ENCODE peak calls at places on chromosomes 16 and 17, in seven cellular contexts. N is transverse colon, L is psoas muscle, Z is spleen, V is Panc1, W is heart left ventricle, C is NT2/D1. G is an unnamed sample.
A peak's percentile ranks its signal among the peaks of the same experiment; 100 is the strongest.

GRCh38 chr17:28344011-28344410 is 8.4 kb downstream of the TNFAIP1 start:
- DNase-seq in N (no peak), L (no peak), Z (no peak), V (no peak), W (no peak), C (no peak), G (no peak)

GRCh38 chr16:24844101-24845030 is 1.4 kb upstream of the SLC5A11 start:
- DNase-seq in N (peak; percentile 36), L (no peak), Z (no peak), V (no peak), W (no peak), C (no peak), G (no peak)

GRCh38 chr17:32298298-32298697 is 32.7 kb downstream of the RHBDL3 start:
- DNase-seq in N (no peak), L (no peak), Z (no peak), V (no peak), W (no peak), C (no peak), G (no peak)

GRCh38 chr16:71723537-71724319 is 773 bp downstream of the PHLPP2 start:
- DNase-seq in N (peak; percentile 85), L (peak; percentile 75), Z (peak; percentile 94), V (no peak), W (peak; percentile 79), C (peak; percentile 46), G (peak; percentile 62)

GRCh38 chr17:58300336-58300735 is 19.6 kb upstream of the MPO start:
- DNase-seq in N (no peak), L (no peak), Z (no peak), V (no peak), W (no peak), C (no peak), G (peak; percentile 2)

GRCh38 chr16:87246269-87247065 is 70.7 kb downstream of the C16orf95 start:
- DNase-seq in N (no peak), L (no peak), Z (no peak), V (no peak), W (no peak), C (no peak), G (no peak)

GRCh38 chr17:76442341-76443338 is 10.3 kb downstream of the UBE2O start:
- DNase-seq in N (no peak), L (no peak), Z (no peak), V (no peak), W (no peak), C (no peak), G (no peak)

GRCh38 chr16:21599994-21600773 is 807 bp downstream of the METTL9 start:
- DNase-seq in N (no peak), L (no peak), Z (no peak), V (no peak), W (peak; percentile 44), C (no peak), G (no peak)

GRCh38 chr17:82388922-82389283 is 17.3 kb downstream of the UTS2R start:
- DNase-seq in N (no peak), L (no peak), Z (no peak), V (no peak), W (no peak), C (no peak), G (no peak)

GRCh38 chr17:9890124-9890523 is 14.9 kb downstream of the RCVRN start:
- DNase-seq in N (no peak), L (no peak), Z (no peak), V (no peak), W (no peak), C (peak; percentile 59), G (no peak)

GRCh38 chr16:58299757-58300349 is 5.0 kb upstream of the PRSS54 start:
- DNase-seq in N (peak; percentile 22), L (no peak), Z (no peak), V (no peak), W (no peak), C (peak; percentile 59), G (no peak)

GRCh38 chr16:3282103-3282746 is 1.1 kb upstream of the ZNF263 start:
- DNase-seq in N (no peak), L (no peak), Z (no peak), V (no peak), W (no peak), C (no peak), G (no peak)

GRCh38 chr17:27244481-27245223 is 49.3 kb upstream of the WSB1 start:
- DNase-seq in N (peak; percentile 41), L (peak; percentile 72), Z (peak; percentile 90), V (no peak), W (peak; percentile 75), C (no peak), G (peak; percentile 80)

GRCh38 chr17:79874329-79874981 is 35.2 kb upstream of the CBX4 start:
- DNase-seq in N (no peak), L (no peak), Z (peak; percentile 17), V (no peak), W (no peak), C (peak; percentile 16), G (no peak)

GRCh38 chr17:81553616-81554181 is 1.5 kb upstream of the FAAP100 start:
- DNase-seq in N (peak; percentile 33), L (no peak), Z (no peak), V (no peak), W (no peak), C (no peak), G (peak; percentile 78)

GRCh38 chr16:58551496-58551895 is 36.2 kb downstream of the SETD6 start:
- DNase-seq in N (no peak), L (peak; percentile 15), Z (no peak), V (no peak), W (peak; percentile 58), C (no peak), G (no peak)

GRCh38 chr16:21554795-21555585 is 44.4 kb upstream of the METTL9 start:
- DNase-seq in N (peak; percentile 94), L (peak; percentile 91), Z (peak; percentile 99), V (peak; percentile 36), W (peak; percentile 89), C (peak; percentile 82), G (peak; percentile 80)

GRCh38 chr17:41284546-41284945 is 9.0 kb downstream of the KRTAP9-7 start:
- DNase-seq in N (no peak), L (no peak), Z (no peak), V (no peak), W (no peak), C (no peak), G (no peak)

GRCh38 chr17:74654742-74655141 is 31.2 kb upstream of the CD300E start:
- DNase-seq in N (no peak), L (no peak), Z (no peak), V (no peak), W (no peak), C (no peak), G (no peak)

GRCh38 chr17:11332706-11333105 is 91.7 kb downstream of the SHISA6 start:
- DNase-seq in N (no peak), L (no peak), Z (no peak), V (no peak), W (no peak), C (no peak), G (no peak)

GRCh38 chr16:68652659-68653058 is 7.5 kb downstream of the CDH3 start:
- DNase-seq in N (no peak), L (no peak), Z (no peak), V (no peak), W (no peak), C (no peak), G (no peak)
- H3K4me1 ChIP-seq in N (no peaks in the 10 kb centered on the region), L (no peaks in the 10 kb centered on the region), Z (no peaks in the 10 kb centered on the region), V (peaks cover 7% of the 10 kb centered on the region), W (no peaks in the 10 kb centered on the region), C (peaks cover 8% of the 10 kb centered on the region), G (no peaks in the 10 kb centered on the region)

GRCh38 chr17:52024296-52024870 is 134.1 kb downstream of the CA10 start:
- DNase-seq in N (no peak), L (no peak), Z (no peak), V (no peak), W (no peak), C (no peak), G (no peak)
- H3K4me1 ChIP-seq in N (no peaks in the 10 kb centered on the region), L (no peaks in the 10 kb centered on the region), Z (no peaks in the 10 kb centered on the region), V (no peaks in the 10 kb centered on the region), W (no peaks in the 10 kb centered on the region), C (no peaks in the 10 kb centered on the region), G (no peaks in the 10 kb centered on the region)

GRCh38 chr17:72429066-72429638 is 308.3 kb downstream of the SOX9 start:
- DNase-seq in N (peak; percentile 31), L (no peak), Z (no peak), V (no peak), W (no peak), C (no peak), G (no peak)
- H3K4me1 ChIP-seq in N (peaks cover 6% of the 10 kb centered on the region), L (no peaks in the 10 kb centered on the region), Z (no peaks in the 10 kb centered on the region), V (peaks cover 95% of the 10 kb centered on the region), W (no peaks in the 10 kb centered on the region), C (peaks cover 8% of the 10 kb centered on the region), G (no peaks in the 10 kb centered on the region)

GRCh38 chr16:50197582-50197981 is 44.5 kb downstream of the TENT4B start:
- DNase-seq in N (no peak), L (no peak), Z (no peak), V (no peak), W (no peak), C (no peak), G (no peak)
- H3K4me1 ChIP-seq in N (peaks cover 12% of the 10 kb centered on the region), L (peaks cover 33% of the 10 kb centered on the region), Z (peaks cover 72% of the 10 kb centered on the region), V (no peaks in the 10 kb centered on the region), W (peaks cover 2% of the 10 kb centered on the region), C (no peaks in the 10 kb centered on the region), G (peaks cover 10% of the 10 kb centered on the region)

GRCh38 chr16:17459903-17460521 is 10.7 kb downstream of the XYLT1 start:
- DNase-seq in N (peak; percentile 33), L (no peak), Z (peak; percentile 76), V (no peak), W (no peak), C (no peak), G (peak; percentile 29)

GRCh38 chr16:17457997-17458396 is 12.8 kb downstream of the XYLT1 start:
- DNase-seq in N (no peak), L (no peak), Z (no peak), V (no peak), W (no peak), C (no peak), G (no peak)

GRCh38 chr16:17461951-17462729 is 8.6 kb downstream of the XYLT1 start:
- DNase-seq in N (peak; percentile 38), L (no peak), Z (peak; percentile 86), V (no peak), W (no peak), C (no peak), G (no peak)

GRCh38 chr16:17463335-17463734 is 7.4 kb downstream of the XYLT1 start:
- DNase-seq in N (no peak), L (no peak), Z (no peak), V (no peak), W (no peak), C (no peak), G (no peak)

DNA sequence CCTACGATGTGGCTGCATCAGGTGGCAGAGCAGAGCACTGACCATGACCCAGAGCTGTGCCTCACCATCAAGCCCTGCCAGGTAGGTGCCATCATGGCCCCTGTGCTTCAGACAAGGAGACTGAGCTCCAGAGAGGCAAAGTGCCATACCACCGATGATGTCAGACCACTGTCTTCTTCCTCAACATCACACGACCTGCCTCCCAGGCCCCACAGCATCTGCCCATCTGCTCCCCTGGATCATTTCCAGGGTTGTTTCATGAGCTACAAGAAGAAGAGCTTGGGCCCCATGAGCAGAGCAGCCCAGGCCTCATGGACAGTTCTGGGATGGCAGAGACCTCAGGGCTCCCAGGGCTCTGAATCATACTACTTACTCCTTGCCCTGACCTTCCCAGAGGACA is 9.9 kb downstream of the XYLT1 start:
- DNase-seq in N (no peak), L (no peak), Z (peak; percentile 41), V (no peak), W (no peak), C (no peak), G (peak; percentile 24)
- H3K4me1 ChIP-seq in N (no peaks in the 10 kb centered on the region), L (no peaks in the 10 kb centered on the region), Z (peaks cover 37% of the 10 kb centered on the region), V (no peaks in the 10 kb centered on the region), W (no peaks in the 10 kb centered on the region), C (peaks cover 3% of the 10 kb centered on the region), G (no peaks in the 10 kb centered on the region)